ENCODE peak calls at places on chromosomes 4 and X, in six cellular contexts. D, M, J, W, S and I are unnamed samples.
A peak's percentile ranks its signal among the peaks of the same experiment; 100 is the strongest.

GRCh38 chr4:109462802-109463201 is 29.2 kb downstream of the SEC24B start:
- DNase-seq in D (no peak), M (no peak), J (no peak), W (no peak), S (no peak), I (no peak)

GRCh38 chr4:185623444-185624247 is 88.3 kb upstream of the PDLIM3 start:
- DNase-seq in D (no peak), M (no peak), J (no peak), W (no peak), S (no peak), I (no peak)

GRCh38 chr4:2934077-2934812 is 29.0 kb downstream of the NOP14 start:
- DNase-seq in D (peak; percentile 24), M (peak; percentile 36), J (no peak), W (peak; percentile 76), S (peak; percentile 52), I (peak; percentile 37)

GRCh38 chr4:184746532-184746870 is 12.6 kb upstream of the CENPU start:
- DNase-seq in D (peak; percentile 82), M (no peak), J (no peak), W (no peak), S (no peak), I (no peak)

GRCh38 chr4:124883642-124884041 is 171.1 kb upstream of the ANKRD50 start:
- DNase-seq in D (peak; percentile 84), M (no peak), J (no peak), W (no peak), S (no peak), I (no peak)

GRCh38 chr4:93660036-93660435 is 168.5 kb upstream of the ATOH1 start:
- DNase-seq in D (no peak), M (no peak), J (no peak), W (no peak), S (no peak), I (no peak)

GRCh38 chrX:120560405-120560841 is 339 bp downstream of the CUL4B start:
- DNase-seq in D (peak; percentile 39), M (peak; percentile 35), J (no peak), W (no peak), S (peak; percentile 16), I (peak; percentile 23)

GRCh38 chr4:164139291-164139690 is 614.6 kb upstream of the SMIM31 start:
- DNase-seq in D (no peak), M (no peak), J (no peak), W (no peak), S (no peak), I (no peak)

GRCh38 chr4:64713256-64713840 is 304.1 kb upstream of the TECRL start:
- DNase-seq in D (peak; percentile 4), M (peak; percentile 20), J (no peak), W (no peak), S (no peak), I (no peak)

GRCh38 chr4:102799816-102800215 is 27.5 kb downstream of the UBE2D3 start:
- DNase-seq in D (no peak), M (no peak), J (no peak), W (no peak), S (no peak), I (no peak)

GRCh38 chrX:129724767-129725166 is 14.0 kb upstream of the XPNPEP2 start:
- DNase-seq in D (no peak), M (no peak), J (no peak), W (no peak), S (no peak), I (no peak)

GRCh38 chr4:128229458-128229805 is 58.2 kb downstream of the PGRMC2 start:
- DNase-seq in D (peak; percentile 43), M (no peak), J (no peak), W (no peak), S (no peak), I (no peak)

GRCh38 chr4:152267811-152268210 is 268.1 kb downstream of the FBXW7 start:
- DNase-seq in D (no peak), M (no peak), J (no peak), W (no peak), S (no peak), I (no peak)

GRCh38 chr4:165692082-165692481 is 181.0 kb upstream of the TLL1 start:
- DNase-seq in D (no peak), M (no peak), J (no peak), W (no peak), S (no peak), I (no peak)

GRCh38 chr4:143035661-143036060 is 149.1 kb upstream of the USP38 start:
- DNase-seq in D (no peak), M (no peak), J (no peak), W (no peak), S (no peak), I (no peak)

GRCh38 chr4:105140684-105141490 is 5.8 kb upstream of the TET2 start:
- DNase-seq in D (no peak), M (peak; percentile 47), J (no peak), W (no peak), S (no peak), I (no peak)

GRCh38 chrX:119758682-119759332 is 419 bp downstream of the SOWAHD start:
- DNase-seq in D (no peak), M (peak; percentile 40), J (no peak), W (peak; percentile 94), S (peak; percentile 34), I (peak; percentile 21)

GRCh38 chr4:73917081-73917501 is 47.9 kb downstream of the CXCL1 start:
- DNase-seq in D (peak; percentile 96), M (peak; percentile 22), J (peak; percentile 80), W (no peak), S (no peak), I (no peak)

GRCh38 chr4:20313237-20314030 is 61.7 kb downstream of the SLIT2 start:
- DNase-seq in D (no peak), M (no peak), J (no peak), W (no peak), S (no peak), I (no peak)

GRCh38 chrX:38861489-38861888 is 60.2 kb downstream of the MID1IP1 start:
- DNase-seq in D (peak; percentile 15), M (no peak), J (no peak), W (no peak), S (no peak), I (no peak)

GRCh38 chr4:2095236-2096072 is 36.3 kb downstream of the NAT8L start:
- DNase-seq in D (no peak), M (no peak), J (no peak), W (no peak), S (no peak), I (no peak)

GRCh38 chr4:8303485-8304281 is 34.1 kb downstream of the HTRA3 start:
- DNase-seq in D (peak; percentile 95), M (peak; percentile 37), J (peak; percentile 90), W (peak; percentile 71), S (no peak), I (no peak)

GRCh38 chrX:80485543-80485942 is 65.3 kb downstream of the TENT5D start:
- DNase-seq in D (no peak), M (no peak), J (no peak), W (no peak), S (no peak), I (no peak)

GRCh38 chr4:7607156-7607910 is 172.6 kb upstream of the PSAPL1 start:
- DNase-seq in D (peak; percentile 16), M (no peak), J (no peak), W (no peak), S (no peak), I (no peak)

GRCh38 chr4:6535329-6535692 is 39.7 kb upstream of the MAN2B2 start:
- DNase-seq in D (no peak), M (no peak), J (no peak), W (no peak), S (no peak), I (no peak)

GRCh38 chr4:3307891-3308575 is 15.2 kb downstream of the RGS12 start:
- DNase-seq in D (no peak), M (no peak), J (no peak), W (no peak), S (no peak), I (no peak)

GRCh38 chr4:19748911-19749473 is 502.7 kb upstream of the SLIT2 start:
- DNase-seq in D (peak; percentile 5), M (no peak), J (no peak), W (no peak), S (no peak), I (no peak)

GRCh38 chrX:6026484-6026883 is 202.2 kb downstream of the NLGN4X start:
- DNase-seq in D (no peak), M (no peak), J (no peak), W (no peak), S (no peak), I (no peak)

DNA sequence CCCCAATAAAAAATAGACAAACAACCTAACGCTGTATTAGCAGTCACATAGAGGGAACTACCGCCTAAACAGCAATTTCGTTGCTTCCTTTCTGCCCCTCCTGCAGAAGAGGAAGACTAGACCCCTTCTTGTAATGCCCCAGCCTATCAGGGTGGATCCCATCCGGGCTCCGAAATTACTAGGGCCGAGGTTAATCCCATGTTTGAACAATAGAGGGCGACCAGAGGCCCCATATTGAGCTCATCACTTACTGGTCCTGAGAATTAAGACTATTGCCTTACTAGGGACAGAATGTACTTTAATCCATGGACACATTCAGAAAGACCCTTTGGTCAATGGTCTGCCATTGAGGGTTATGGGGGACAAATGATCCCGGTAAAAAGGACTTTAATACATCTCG is 11.8 kb upstream of the ZNF630 start:
- DNase-seq in D (peak; percentile 34), M (peak; percentile 62), J (no peak), W (no peak), S (no peak), I (no peak)
- TF ChIP-seq CTCF in D (peak; percentile 62), M (peak; percentile 66), J (peak; percentile 28), W (peak; percentile 79), S (no peak), I (peak; percentile 22)

DNA sequence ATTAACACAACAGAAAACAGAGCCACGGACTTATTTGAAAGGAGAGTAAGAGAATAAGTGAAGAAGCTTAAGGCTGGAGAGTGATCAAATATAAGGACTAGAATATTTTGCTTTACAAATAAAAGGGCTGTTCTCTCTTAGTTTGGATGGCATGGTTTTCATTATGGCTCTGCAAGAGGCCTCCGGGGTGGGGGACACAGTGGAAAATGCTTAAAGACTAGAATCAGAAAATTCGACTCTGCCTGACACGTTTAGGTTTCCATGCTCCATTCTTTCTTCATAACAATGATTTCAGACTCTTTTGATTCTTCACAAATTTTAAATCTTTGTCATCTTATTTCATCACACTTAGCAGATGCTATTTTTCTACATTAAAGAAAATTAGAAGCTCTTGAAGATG is 632.4 kb upstream of the BOD1L1 start:
- DNase-seq in D (no peak), M (no peak), J (no peak), W (no peak), S (no peak), I (no peak)
- TF ChIP-seq CTCF in D (no peak), M (no peak), J (no peak), W (no peak), S (no peak), I (no peak)

GRCh38 chrX:102341867-102342266 is 94.9 kb downstream of the NXF2 start:
- DNase-seq in D (no peak), M (no peak), J (no peak), W (no peak), S (no peak), I (no peak)

DNA sequence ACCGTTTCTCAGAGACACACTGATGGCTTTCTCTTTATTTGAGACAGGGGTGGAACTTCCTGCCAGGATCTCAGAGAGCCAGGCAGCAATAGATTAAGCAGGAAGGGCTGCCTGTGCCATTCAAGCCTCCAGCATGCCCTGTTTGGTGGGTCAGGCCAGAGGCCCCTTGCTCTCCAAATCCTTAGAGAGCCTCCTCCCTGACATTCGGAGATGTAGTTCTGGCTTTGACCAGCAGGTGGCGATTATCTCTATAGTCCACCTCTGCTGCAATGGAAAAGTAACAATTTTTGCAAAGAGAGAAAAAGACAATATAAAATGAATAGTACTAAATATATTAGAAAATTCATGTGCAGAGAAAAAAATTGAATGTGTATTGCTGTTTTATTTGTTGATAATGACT is 93.9 kb downstream of the NXF2B start:
- DNase-seq in D (peak; percentile 34), M (peak; percentile 62), J (no peak), W (peak; percentile 65), S (peak; percentile 18), I (peak; percentile 52)
- TF ChIP-seq CTCF in D (peak; percentile 62), M (peak; percentile 74), J (peak; percentile 58), W (peak; percentile 87), S (no peak), I (peak; percentile 65)

GRCh38 chr4:95181446-95182306 is 367.1 kb downstream of the UNC5C start:
- DNase-seq in D (peak; percentile 2), M (no peak), J (no peak), W (no peak), S (no peak), I (no peak)
- TF ChIP-seq CTCF in D (no peak), M (no peak), J (no peak), W (no peak), S (no peak), I (no peak)